ENCODE peak calls at places on chromosomes 16 and 17, in five cellular contexts. One of them, this sample, is unnamed.

GRCh38 chr17:48611681-48612455 is 1.1 kb upstream of the HOXB7 start:
- DNase-seq in Jurkat, Clone E6-1: no peak
- DNase-seq in fibroblast of the conjunctiva: no peak
- DNase-seq in hypothalamus: no peak
- DNase-seq in DMS153: peak; percentile 63
- DNase-seq in this sample: no peak

GRCh38 chr16:1825864-1826690 is 548 bp downstream of the HAGH start:
- DNase-seq in hypothalamus: peak; percentile 64
- DNase-seq in Jurkat, Clone E6-1: peak; percentile 47
- DNase-seq in fibroblast of the conjunctiva: no peak
- DNase-seq in DMS153: no peak
- DNase-seq in this sample: no peak

GRCh38 chr17:19728114-19728495 is 11.7 kb upstream of the SLC47A2 start:
- DNase-seq in hypothalamus: peak; percentile 82
- DNase-seq in fibroblast of the conjunctiva: peak; percentile 87
- DNase-seq in Jurkat, Clone E6-1: no peak
- DNase-seq in DMS153: peak; percentile 70
- DNase-seq in this sample: peak; percentile 81

GRCh38 chr16:11349599-11350276 is 4.5 kb downstream of the RMI2 start:
- DNase-seq in Jurkat, Clone E6-1: no peak
- DNase-seq in hypothalamus: peak; percentile 60
- DNase-seq in DMS153: no peak
- DNase-seq in fibroblast of the conjunctiva: no peak
- DNase-seq in this sample: no peak

GRCh38 chr17:48597775-48598631 is 4.4 kb upstream of the HOXB5 start:
- DNase-seq in Jurkat, Clone E6-1: no peak
- DNase-seq in DMS153: peak; percentile 54
- DNase-seq in hypothalamus: no peak
- DNase-seq in fibroblast of the conjunctiva: no peak
- DNase-seq in this sample: no peak

GRCh38 chr17:10415161-10415560 is 6.6 kb downstream of the MYH8 start:
- DNase-seq in Jurkat, Clone E6-1: no peak
- DNase-seq in hypothalamus: no peak
- DNase-seq in DMS153: no peak
- DNase-seq in fibroblast of the conjunctiva: no peak
- DNase-seq in this sample: no peak

GRCh38 chr17:55348749-55349354 is 72.8 kb downstream of the MMD start:
- DNase-seq in Jurkat, Clone E6-1: peak; percentile 30
- DNase-seq in DMS153: no peak
- DNase-seq in hypothalamus: peak; percentile 5
- DNase-seq in fibroblast of the conjunctiva: peak; percentile 31
- DNase-seq in this sample: peak; percentile 43

GRCh38 chr16:82011199-82011641 is at the start of gene SDR42E1:
- DNase-seq in DMS153: peak; percentile 85
- DNase-seq in hypothalamus: no peak
- DNase-seq in Jurkat, Clone E6-1: no peak
- DNase-seq in fibroblast of the conjunctiva: no peak
- DNase-seq in this sample: no peak

GRCh38 chr17:65762973-65763372 is 201.5 kb upstream of the AXIN2 start:
- DNase-seq in hypothalamus: no peak
- DNase-seq in DMS153: no peak
- DNase-seq in fibroblast of the conjunctiva: no peak
- DNase-seq in Jurkat, Clone E6-1: no peak
- DNase-seq in this sample: no peak

GRCh38 chr16:49706620-49707355 is 149.1 kb downstream of the ZNF423 start:
- DNase-seq in Jurkat, Clone E6-1: no peak
- DNase-seq in DMS153: no peak
- DNase-seq in fibroblast of the conjunctiva: no peak
- DNase-seq in hypothalamus: no peak
- DNase-seq in this sample: no peak

GRCh38 chr17:77242118-77242800 is 101.5 kb downstream of the SEC14L1 start:
- DNase-seq in hypothalamus: no peak
- DNase-seq in Jurkat, Clone E6-1: no peak
- DNase-seq in DMS153: peak; percentile 59
- DNase-seq in fibroblast of the conjunctiva: no peak
- DNase-seq in this sample: no peak

GRCh38 chr17:1473170-1473569 is 17.1 kb upstream of the CRK start:
- DNase-seq in hypothalamus: no peak
- DNase-seq in DMS153: no peak
- DNase-seq in fibroblast of the conjunctiva: no peak
- DNase-seq in Jurkat, Clone E6-1: no peak
- DNase-seq in this sample: no peak

This sample was measured in BE2C.